ENCODE peak calls at places on chromosomes 7 and 10, in five cellular contexts. S is heart left ventricle, J is lung, V is fibroblast of lung, L is psoas muscle. E is an unnamed sample.

GRCh38 chr7:99707096-99707495 is 27.3 kb upstream of the CYP3A5 start:
- DNase-seq in S (no peak), J (no peak), V (peak), L (no peak), E (no peak)

GRCh38 chr7:49483142-49483541 is 290.3 kb upstream of the VWC2 start:
- DNase-seq in S (no peak), J (no peak), V (no peak), L (no peak), E (no peak)

GRCh38 chr10:70266701-70267100 is 17.1 kb downstream of the NPFFR1 start:
- DNase-seq in S (no peak), J (no peak), V (no peak), L (no peak), E (no peak)

GRCh38 chr10:13100349-13101294 is 659 bp downstream of the OPTN start:
- DNase-seq in S (peak), J (peak), V (peak), L (peak), E (no peak)

GRCh38 chr7:19235680-19236079 is 90.5 kb upstream of the FERD3L start:
- DNase-seq in S (no peak), J (no peak), V (no peak), L (no peak), E (no peak)

GRCh38 chr7:103068429-103069403 is 5.9 kb downstream of the FBXL13 start:
- DNase-seq in S (no peak), J (no peak), V (no peak), L (no peak), E (no peak)

GRCh38 chr10:88041243-88042161 is 178.1 kb downstream of the PTEN start:
- DNase-seq in S (no peak), J (no peak), V (peak), L (no peak), E (no peak)

GRCh38 chr7:12800501-12800900 is 113.1 kb downstream of the ARL4A start:
- DNase-seq in S (no peak), J (no peak), V (peak), L (no peak), E (no peak)

GRCh38 chr7:117112640-117113039 is 159.3 kb downstream of the ST7 start:
- DNase-seq in S (no peak), J (no peak), V (no peak), L (no peak), E (no peak)

GRCh38 chr7:23093546-23093945 is 12.0 kb upstream of the KLHL7 start:
- DNase-seq in S (no peak), J (no peak), V (peak), L (no peak), E (no peak)
- H3K27ac ChIP-seq in S (no peak), J (no peak), V (no peak), L (no peak), E (no peak)

DNA sequence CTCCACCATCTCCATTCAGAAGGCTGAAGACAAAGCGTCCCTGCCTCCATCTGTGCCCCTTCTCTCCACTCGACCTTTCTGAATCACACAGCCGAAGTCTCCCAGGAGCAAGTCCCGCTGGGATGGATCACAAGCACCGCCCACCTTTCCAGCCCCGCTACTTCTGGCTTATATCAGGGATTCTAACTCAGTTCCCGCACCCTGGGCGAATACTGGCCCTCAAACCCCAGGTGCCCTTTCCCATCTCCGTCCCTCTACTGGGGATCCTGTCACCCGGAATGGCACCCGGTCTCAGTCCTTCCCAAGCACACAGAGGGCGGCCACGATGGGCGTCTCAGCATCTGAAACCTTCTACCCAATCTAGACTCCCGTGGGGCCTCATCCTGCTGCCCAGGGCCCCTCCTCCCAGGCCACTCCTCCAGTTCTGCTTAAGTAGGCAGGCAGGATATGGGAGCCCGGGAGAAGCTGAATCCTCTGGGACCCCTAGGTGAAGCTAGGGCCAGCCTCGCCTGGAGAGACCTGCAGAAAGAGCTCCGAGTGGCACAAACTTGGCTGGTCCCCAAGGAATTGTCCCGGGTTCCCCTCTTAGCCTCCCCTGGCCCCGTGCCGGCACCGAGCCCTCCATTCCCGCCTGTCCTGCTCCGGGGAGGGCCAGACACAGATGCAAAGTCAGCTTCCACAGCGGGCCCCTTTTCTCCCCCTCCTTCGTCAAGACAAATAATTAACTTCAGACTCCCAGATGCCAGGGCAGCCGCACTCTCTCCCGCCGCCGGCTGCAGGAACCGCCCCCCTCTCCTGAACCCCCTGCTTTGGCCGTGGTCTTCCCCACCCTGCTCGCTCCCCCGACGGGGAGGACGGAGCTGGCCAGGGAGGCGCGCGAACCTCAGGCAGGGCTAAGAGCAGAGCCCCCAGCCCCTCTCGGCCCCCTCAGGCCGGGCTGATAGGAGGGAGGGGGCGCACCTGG is 622 bp downstream of the KCP start:
- DNase-seq in S (no peak), J (no peak), V (peak), L (no peak), E (no peak)
- H3K4me3 ChIP-seq in S (no peak), J (peak), V (peak), L (peak), E (peak)

DNA sequence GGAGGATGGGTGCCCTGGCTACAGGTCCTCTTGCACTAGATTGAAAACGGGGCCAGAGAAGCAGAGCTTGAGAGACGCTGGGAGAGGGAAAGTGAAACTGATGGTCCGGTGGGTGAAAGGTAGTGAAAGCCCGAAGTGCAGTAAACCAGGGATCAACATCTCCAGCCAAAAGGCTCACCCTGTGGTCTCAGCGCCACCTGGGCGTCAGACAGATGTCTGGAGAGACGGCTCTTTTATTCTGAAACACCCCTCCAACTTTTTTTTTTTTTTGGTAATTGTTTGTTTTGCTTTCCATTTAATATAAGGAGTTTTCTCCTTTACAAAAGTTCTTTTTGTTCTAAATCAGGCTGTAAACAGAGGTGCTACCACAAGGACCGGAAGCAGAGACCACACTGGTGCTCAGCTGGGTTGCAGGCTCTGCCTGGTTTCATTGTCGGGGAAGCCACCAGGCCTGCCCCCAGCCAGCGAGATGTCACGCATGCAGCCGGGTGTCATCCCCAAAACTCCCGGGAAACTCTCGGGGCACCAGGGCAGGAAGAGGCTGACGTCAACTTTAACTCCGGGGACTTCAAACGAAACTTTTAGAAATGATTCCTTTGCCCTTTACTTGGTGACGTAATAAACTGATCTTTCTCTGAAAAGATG is 11.2 kb downstream of the IL2RA start:
- DNase-seq in S (peak), J (peak), V (no peak), L (peak), E (peak)
- TF ChIP-seq CTCF in S (peak), J (no peak), V (peak), L (peak), E (peak)

GRCh38 chr10:807958-808353 is 118.5 kb upstream of the DIP2C start:
- DNase-seq in S (no peak), J (no peak), V (no peak), L (no peak), E (no peak)
- H3K27ac ChIP-seq in S (no peak), J (no peak), V (no peak), L (no peak), E (no peak)

DNA sequence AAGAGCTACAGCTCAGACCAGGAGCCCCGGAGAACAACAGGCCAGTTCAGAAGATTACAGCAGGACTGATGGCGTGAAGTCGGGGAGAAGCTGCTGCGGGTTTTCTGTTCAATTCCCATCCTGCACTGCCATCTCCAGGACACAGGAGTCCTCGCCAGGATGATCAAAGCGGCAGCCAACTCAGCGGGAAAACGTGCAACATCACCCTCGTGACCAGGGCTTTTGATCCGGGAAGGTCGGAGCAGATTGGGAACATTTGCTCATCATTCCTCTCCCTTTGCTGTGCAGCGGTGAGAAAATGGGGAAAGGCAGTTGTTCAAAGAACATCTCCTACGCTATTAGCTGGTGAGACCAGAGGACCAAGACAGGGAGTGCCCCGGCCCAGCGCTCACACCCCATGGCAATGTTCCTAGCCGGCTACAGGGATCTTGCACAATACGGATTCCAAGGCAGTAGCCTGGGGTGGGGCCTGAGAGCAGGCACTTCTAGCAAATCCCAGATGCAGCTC is 50.4 kb upstream of the FOXK1 start:
- DNase-seq in S (peak), J (peak), V (peak), L (peak), E (peak)
- H3K4me3 ChIP-seq in S (no peak), J (no peak), V (peak), L (peak), E (peak)

GRCh38 chr7:23011222-23011924 is 2.6 kb downstream of the HYCC1 start:
- DNase-seq in S (no peak), J (no peak), V (no peak), L (no peak), E (no peak)

GRCh38 chr7:23013715-23014649 is at the start of gene HYCC1:
- DNase-seq in S (peak), J (peak), V (peak), L (peak), E (peak)

GRCh38 chr7:23014681-23015080 is 751 bp upstream of the HYCC1 start:
- DNase-seq in S (no peak), J (no peak), V (no peak), L (no peak), E (no peak)

GRCh38 chr7:23012186-23012585 is 1.7 kb downstream of the HYCC1 start:
- DNase-seq in S (no peak), J (no peak), V (no peak), L (no peak), E (no peak)

GRCh38 chr7:23012797-23013714 is 874 bp downstream of the HYCC1 start:
- DNase-seq in S (peak), J (no peak), V (peak), L (peak), E (peak)
- TF ChIP-seq CTCF in S (no peak), J (no peak), V (no peak), L (no peak), E (no peak)

E was measured in ascending aorta.